ENCODE peak calls at places on chromosomes 2 and 18, in nine cellular contexts. One of them, this sample, is unnamed.

GRCh38 chr2:204545861-204546773 is 842 bp downstream of the PARD3B start:
- DNase-seq in heart left ventricle: no peak
- DNase-seq in Calu3: peak
- DNase-seq in fibroblast of the aortic adventitia: no peak
- DNase-seq in cardiac fibroblast: no peak
- DNase-seq in epithelial cell of esophagus: peak
- DNase-seq in IMR-90: no peak
- DNase-seq in PC-3: peak
- DNase-seq in nephron progenitor cell: peak
- DNase-seq in this sample: no peak

GRCh38 chr2:101737478-101738240 is 40.2 kb downstream of the MAP4K4 start:
- DNase-seq in heart left ventricle: no peak
- DNase-seq in Calu3: peak
- DNase-seq in fibroblast of the aortic adventitia: peak
- DNase-seq in cardiac fibroblast: peak
- DNase-seq in epithelial cell of esophagus: peak
- DNase-seq in IMR-90: no peak
- DNase-seq in PC-3: peak
- DNase-seq in nephron progenitor cell: no peak
- DNase-seq in this sample: no peak

GRCh38 chr2:41999882-42000281 is 47.9 kb upstream of the PKDCC start:
- DNase-seq in heart left ventricle: no peak
- DNase-seq in Calu3: no peak
- DNase-seq in fibroblast of the aortic adventitia: no peak
- DNase-seq in cardiac fibroblast: no peak
- DNase-seq in epithelial cell of esophagus: no peak
- DNase-seq in IMR-90: no peak
- DNase-seq in PC-3: no peak
- DNase-seq in nephron progenitor cell: no peak
- DNase-seq in this sample: no peak

GRCh38 chr18:39463986-39464385 is 1898.4 kb upstream of the CELF4 start:
- DNase-seq in heart left ventricle: no peak
- DNase-seq in Calu3: no peak
- DNase-seq in fibroblast of the aortic adventitia: no peak
- DNase-seq in cardiac fibroblast: no peak
- DNase-seq in epithelial cell of esophagus: peak
- DNase-seq in IMR-90: no peak
- DNase-seq in PC-3: no peak
- DNase-seq in nephron progenitor cell: no peak
- DNase-seq in this sample: no peak

GRCh38 chr2:113757059-113757657 is 716 bp upstream of the SLC35F5 start:
- DNase-seq in heart left ventricle: no peak
- DNase-seq in Calu3: peak
- DNase-seq in fibroblast of the aortic adventitia: no peak
- DNase-seq in cardiac fibroblast: no peak
- DNase-seq in epithelial cell of esophagus: no peak
- DNase-seq in IMR-90: no peak
- DNase-seq in PC-3: no peak
- DNase-seq in nephron progenitor cell: no peak
- DNase-seq in this sample: no peak

GRCh38 chr2:218802595-218802994 is 20.6 kb downstream of the CYP27A1 start:
- DNase-seq in heart left ventricle: no peak
- DNase-seq in Calu3: no peak
- DNase-seq in fibroblast of the aortic adventitia: no peak
- DNase-seq in cardiac fibroblast: no peak
- DNase-seq in epithelial cell of esophagus: no peak
- DNase-seq in IMR-90: no peak
- DNase-seq in PC-3: no peak
- DNase-seq in nephron progenitor cell: no peak
- DNase-seq in this sample: no peak

GRCh38 chr18:70322928-70323327 is 34.1 kb downstream of the SOCS6 start:
- DNase-seq in heart left ventricle: no peak
- DNase-seq in Calu3: no peak
- DNase-seq in fibroblast of the aortic adventitia: peak
- DNase-seq in cardiac fibroblast: peak
- DNase-seq in epithelial cell of esophagus: peak
- DNase-seq in IMR-90: peak
- DNase-seq in PC-3: peak
- DNase-seq in nephron progenitor cell: no peak
- DNase-seq in this sample: peak

GRCh38 chr2:236665130-236665529 is 95.5 kb downstream of the ACKR3 start:
- DNase-seq in heart left ventricle: peak
- DNase-seq in Calu3: no peak
- DNase-seq in fibroblast of the aortic adventitia: no peak
- DNase-seq in cardiac fibroblast: no peak
- DNase-seq in epithelial cell of esophagus: peak
- DNase-seq in IMR-90: no peak
- DNase-seq in PC-3: peak
- DNase-seq in nephron progenitor cell: no peak
- DNase-seq in this sample: no peak

GRCh38 chr2:105794926-105795574 is 50.3 kb downstream of the NCK2 start:
- DNase-seq in heart left ventricle: no peak
- DNase-seq in Calu3: no peak
- DNase-seq in fibroblast of the aortic adventitia: no peak
- DNase-seq in cardiac fibroblast: no peak
- DNase-seq in epithelial cell of esophagus: no peak
- DNase-seq in IMR-90: no peak
- DNase-seq in PC-3: no peak
- DNase-seq in nephron progenitor cell: no peak
- DNase-seq in this sample: no peak

GRCh38 chr2:102336502-102336945 is 19.1 kb upstream of the IL18R1 start:
- DNase-seq in heart left ventricle: no peak
- DNase-seq in Calu3: no peak
- DNase-seq in fibroblast of the aortic adventitia: peak
- DNase-seq in cardiac fibroblast: peak
- DNase-seq in epithelial cell of esophagus: peak
- DNase-seq in IMR-90: peak
- DNase-seq in PC-3: peak
- DNase-seq in nephron progenitor cell: no peak
- DNase-seq in this sample: no peak

GRCh38 chr2:216880509-216881184 is 20.8 kb upstream of the TNP1 start:
- DNase-seq in heart left ventricle: no peak
- DNase-seq in Calu3: no peak
- DNase-seq in fibroblast of the aortic adventitia: peak
- DNase-seq in cardiac fibroblast: no peak
- DNase-seq in epithelial cell of esophagus: no peak
- DNase-seq in IMR-90: peak
- DNase-seq in PC-3: no peak
- DNase-seq in nephron progenitor cell: peak
- DNase-seq in this sample: peak

GRCh38 chr2:1744151-1744445 is 217 bp downstream of the PXDN start:
- DNase-seq in heart left ventricle: no peak
- DNase-seq in Calu3: no peak
- DNase-seq in fibroblast of the aortic adventitia: peak
- DNase-seq in cardiac fibroblast: no peak
- DNase-seq in epithelial cell of esophagus: peak
- DNase-seq in IMR-90: no peak
- DNase-seq in PC-3: no peak
- DNase-seq in nephron progenitor cell: peak
- DNase-seq in this sample: no peak

GRCh38 chr2:98903767-98904485 is 32.1 kb downstream of the CRACDL start:
- DNase-seq in heart left ventricle: no peak
- DNase-seq in Calu3: no peak
- DNase-seq in fibroblast of the aortic adventitia: no peak
- DNase-seq in cardiac fibroblast: no peak
- DNase-seq in epithelial cell of esophagus: no peak
- DNase-seq in IMR-90: no peak
- DNase-seq in PC-3: no peak
- DNase-seq in nephron progenitor cell: no peak
- DNase-seq in this sample: no peak

GRCh38 chr18:51074605-51075004 is 44.6 kb downstream of the SMAD4 start:
- DNase-seq in heart left ventricle: no peak
- DNase-seq in Calu3: no peak
- DNase-seq in fibroblast of the aortic adventitia: no peak
- DNase-seq in cardiac fibroblast: no peak
- DNase-seq in epithelial cell of esophagus: no peak
- DNase-seq in IMR-90: no peak
- DNase-seq in PC-3: no peak
- DNase-seq in nephron progenitor cell: no peak
- DNase-seq in this sample: no peak

GRCh38 chr2:12738112-12738485 is 21.4 kb downstream of the TRIB2 start:
- DNase-seq in heart left ventricle: no peak
- DNase-seq in Calu3: no peak
- DNase-seq in fibroblast of the aortic adventitia: no peak
- DNase-seq in cardiac fibroblast: peak
- DNase-seq in epithelial cell of esophagus: peak
- DNase-seq in IMR-90: peak
- DNase-seq in PC-3: no peak
- DNase-seq in nephron progenitor cell: no peak
- DNase-seq in this sample: no peak

GRCh38 chr2:64905338-64906024 is 83.7 kb upstream of the SLC1A4 start:
- DNase-seq in heart left ventricle: no peak
- DNase-seq in Calu3: peak
- DNase-seq in fibroblast of the aortic adventitia: peak
- DNase-seq in cardiac fibroblast: no peak
- DNase-seq in epithelial cell of esophagus: peak
- DNase-seq in IMR-90: no peak
- DNase-seq in PC-3: no peak
- DNase-seq in nephron progenitor cell: no peak
- DNase-seq in this sample: no peak

GRCh38 chr2:102063948-102064678 is 72.4 kb downstream of the IL1R2 start:
- DNase-seq in heart left ventricle: peak
- DNase-seq in Calu3: peak
- DNase-seq in fibroblast of the aortic adventitia: peak
- DNase-seq in cardiac fibroblast: peak
- DNase-seq in epithelial cell of esophagus: peak
- DNase-seq in IMR-90: peak
- DNase-seq in PC-3: peak
- DNase-seq in nephron progenitor cell: peak
- DNase-seq in this sample: peak

DNA sequence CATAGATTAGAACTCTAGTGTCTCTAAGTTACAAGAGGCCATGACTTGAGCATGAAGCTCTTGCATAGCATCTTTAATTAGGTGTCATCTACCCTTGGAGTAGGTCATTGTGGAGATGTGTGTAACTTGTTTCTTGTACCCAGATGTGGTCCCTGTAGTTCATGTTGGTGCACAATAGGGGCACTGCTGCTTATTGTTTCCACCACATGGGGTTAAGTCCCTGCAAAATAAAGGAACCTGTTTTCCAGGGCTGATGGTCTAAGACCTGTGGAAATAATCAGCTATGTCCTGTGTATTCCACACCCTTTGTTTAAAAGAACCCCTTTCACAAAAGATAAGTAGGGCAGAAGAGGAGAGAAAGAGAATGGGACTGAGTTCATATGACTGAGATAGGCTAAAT is 28.6 kb downstream of the ASXL3 start:
- DNase-seq in heart left ventricle: no peak
- DNase-seq in Calu3: no peak
- DNase-seq in fibroblast of the aortic adventitia: no peak
- DNase-seq in cardiac fibroblast: no peak
- DNase-seq in epithelial cell of esophagus: no peak
- DNase-seq in IMR-90: no peak
- DNase-seq in PC-3: no peak
- DNase-seq in nephron progenitor cell: no peak
- DNase-seq in this sample: no peak
- TF ChIP-seq CTCF in heart left ventricle: no peak
- TF ChIP-seq CTCF in Calu3: no peak
- TF ChIP-seq CTCF in fibroblast of the aortic adventitia: no peak
- TF ChIP-seq CTCF in cardiac fibroblast: no peak
- TF ChIP-seq CTCF in epithelial cell of esophagus: peak
- TF ChIP-seq CTCF in IMR-90: no peak
- TF ChIP-seq CTCF in PC-3: no peak
- TF ChIP-seq CTCF in nephron progenitor cell: no peak
- TF ChIP-seq CTCF in this sample: no peak

DNA sequence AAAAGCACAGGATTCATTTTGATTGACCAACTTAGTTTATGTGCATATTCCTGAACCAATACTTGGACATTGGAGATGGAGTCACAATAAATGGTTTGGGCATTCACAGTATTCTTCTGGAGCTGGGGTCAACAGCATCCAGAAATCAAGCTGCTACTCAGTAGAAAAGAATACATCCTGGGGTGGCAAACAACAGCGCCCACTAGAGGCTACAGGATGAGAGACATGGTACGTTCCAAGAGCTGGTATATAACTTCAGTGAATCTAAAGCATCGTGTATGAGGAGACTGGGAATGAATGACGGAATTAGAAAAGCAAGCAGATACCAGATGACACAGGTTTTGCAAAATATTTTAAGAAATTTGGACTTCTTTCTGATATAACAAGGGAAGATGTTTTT is 142.9 kb upstream of the FIGN start:
- DNase-seq in heart left ventricle: no peak
- DNase-seq in Calu3: peak
- DNase-seq in fibroblast of the aortic adventitia: peak
- DNase-seq in cardiac fibroblast: peak
- DNase-seq in epithelial cell of esophagus: peak
- DNase-seq in IMR-90: peak
- DNase-seq in PC-3: peak
- DNase-seq in nephron progenitor cell: peak
- DNase-seq in this sample: no peak
- TF ChIP-seq CTCF in heart left ventricle: peak
- TF ChIP-seq CTCF in Calu3: peak
- TF ChIP-seq CTCF in fibroblast of the aortic adventitia: peak
- TF ChIP-seq CTCF in cardiac fibroblast: peak
- TF ChIP-seq CTCF in epithelial cell of esophagus: peak
- TF ChIP-seq CTCF in IMR-90: peak
- TF ChIP-seq CTCF in PC-3: peak
- TF ChIP-seq CTCF in nephron progenitor cell: peak
- TF ChIP-seq CTCF in this sample: peak

DNA sequence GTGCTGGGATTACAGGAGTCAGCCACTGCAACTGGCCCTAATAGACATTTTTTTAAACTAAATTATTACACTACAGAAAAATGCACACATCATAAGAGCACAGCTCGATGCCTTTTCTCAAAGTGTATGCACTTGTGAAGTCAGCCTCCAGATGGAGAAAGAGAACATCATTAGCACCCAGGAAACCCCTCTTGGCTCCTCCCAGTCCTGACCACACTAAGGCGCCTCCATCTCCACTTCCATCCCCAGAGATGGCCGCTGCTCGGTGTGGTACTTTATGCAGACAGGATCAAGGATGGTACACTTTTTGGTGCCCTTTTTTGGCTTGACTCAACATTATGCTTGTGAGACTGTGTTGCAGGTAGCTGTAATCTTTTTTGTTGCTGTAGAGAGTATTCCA is 34.8 kb downstream of the RRM2 start:
- DNase-seq in heart left ventricle: no peak
- DNase-seq in Calu3: no peak
- DNase-seq in fibroblast of the aortic adventitia: no peak
- DNase-seq in cardiac fibroblast: no peak
- DNase-seq in epithelial cell of esophagus: no peak
- DNase-seq in IMR-90: no peak
- DNase-seq in PC-3: no peak
- DNase-seq in nephron progenitor cell: no peak
- DNase-seq in this sample: no peak
- TF ChIP-seq CTCF in heart left ventricle: no peak
- TF ChIP-seq CTCF in Calu3: no peak
- TF ChIP-seq CTCF in fibroblast of the aortic adventitia: no peak
- TF ChIP-seq CTCF in cardiac fibroblast: no peak
- TF ChIP-seq CTCF in epithelial cell of esophagus: no peak
- TF ChIP-seq CTCF in IMR-90: peak
- TF ChIP-seq CTCF in PC-3: no peak
- TF ChIP-seq CTCF in nephron progenitor cell: no peak
- TF ChIP-seq CTCF in this sample: no peak

DNA sequence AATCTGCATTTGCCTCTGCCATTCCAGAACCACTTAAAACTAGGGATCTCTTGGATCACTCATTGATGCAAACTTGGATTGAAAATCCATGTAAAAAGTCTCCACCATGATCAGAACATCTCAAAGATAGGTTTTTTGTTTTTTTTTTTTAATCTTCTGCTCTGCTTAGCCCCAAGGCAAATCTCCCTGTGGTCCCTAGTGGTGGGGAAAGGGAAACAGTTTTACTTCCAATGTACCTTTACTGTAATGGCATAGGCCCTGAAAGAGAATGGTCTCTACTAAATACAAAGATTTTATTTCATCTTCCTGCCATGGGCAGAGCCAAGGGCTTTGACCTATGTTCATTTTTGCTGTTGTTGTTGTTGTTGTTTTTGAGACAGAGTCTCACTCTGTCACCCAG is 78.4 kb downstream of the KANSL1L start:
- DNase-seq in heart left ventricle: no peak
- DNase-seq in Calu3: no peak
- DNase-seq in fibroblast of the aortic adventitia: no peak
- DNase-seq in cardiac fibroblast: no peak
- DNase-seq in epithelial cell of esophagus: no peak
- DNase-seq in IMR-90: no peak
- DNase-seq in PC-3: no peak
- DNase-seq in nephron progenitor cell: no peak
- DNase-seq in this sample: no peak
- TF ChIP-seq CTCF in heart left ventricle: no peak
- TF ChIP-seq CTCF in Calu3: no peak
- TF ChIP-seq CTCF in fibroblast of the aortic adventitia: no peak
- TF ChIP-seq CTCF in cardiac fibroblast: no peak
- TF ChIP-seq CTCF in epithelial cell of esophagus: no peak
- TF ChIP-seq CTCF in IMR-90: no peak
- TF ChIP-seq CTCF in PC-3: no peak
- TF ChIP-seq CTCF in nephron progenitor cell: no peak
- TF ChIP-seq CTCF in this sample: no peak

This sample was measured in AG09319.